ENCODE peak calls at places on chromosomes 3 and 15, in six cellular contexts. J is HepG2, K is GM12892, A is H1, B is K562, W is GM12878. L is an unnamed sample.
A peak's percentile ranks its signal among the peaks of the same experiment; 100 is the strongest.

GRCh38 chr15:73745073-73745472 is 8.1 kb downstream of the INSYN1 start:
- DNase-seq in A (no peak), K (no peak), B (no peak), W (no peak), J (no peak), L (no peak)

GRCh38 chr3:20742903-20743302 is 556.9 kb upstream of the SGO1 start:
- DNase-seq in J (no peak), A (no peak), W (no peak), K (no peak), B (no peak), L (no peak)

GRCh38 chr3:30461311-30461710 is 145.1 kb upstream of the TGFBR2 start:
- DNase-seq in K (no peak), J (no peak), W (no peak), A (no peak), B (no peak), L (no peak)

GRCh38 chr3:89373459-89373858 is 266.0 kb downstream of the EPHA3 start:
- DNase-seq in A (no peak), K (no peak), J (no peak), W (no peak), B (no peak), L (no peak)

GRCh38 chr15:81894069-81894468 is 151.7 kb downstream of the MEX3B start:
- DNase-seq in A (no peak), K (no peak), J (no peak), B (no peak), W (no peak), L (no peak)

GRCh38 chr3:196537319-196537984 is 22.3 kb upstream of the SMCO1 start:
- DNase-seq in J (no peak), W (no peak), K (peak; percentile 21), A (no peak), B (peak; percentile 32), L (no peak)

GRCh38 chr3:16253601-16254000 is 11.1 kb downstream of the DPH3 start:
- DNase-seq in W (no peak), K (no peak), B (no peak), J (no peak), A (no peak), L (no peak)

GRCh38 chr3:150254199-150254786 is 153.8 kb upstream of the TSC22D2 start:
- DNase-seq in B (no peak), K (no peak), J (no peak), W (no peak), A (no peak), L (no peak)

GRCh38 chr3:170038434-170039110 is 777 bp downstream of the GPR160 start:
- DNase-seq in J (no peak), W (no peak), B (no peak), K (peak; percentile 29), A (peak; percentile 36), L (peak; percentile 28)

GRCh38 chr3:45118615-45119062 is 27.5 kb downstream of the CDCP1 start:
- DNase-seq in A (no peak), J (no peak), B (no peak), K (no peak), W (no peak), L (no peak)

GRCh38 chr15:74229686-74230085 is 6.4 kb upstream of the CCDC33 start:
- DNase-seq in J (no peak), W (no peak), B (no peak), A (no peak), K (no peak), L (no peak)

GRCh38 chr3:46416134-46417119 is 9.4 kb downstream of the CCRL2 start:
- DNase-seq in J (no peak), W (no peak), A (no peak), K (no peak), B (peak; percentile 41), L (no peak)

GRCh38 chr3:115932807-115933206 is 309.5 kb downstream of the GAP43 start:
- DNase-seq in A (no peak), K (no peak), J (no peak), B (no peak), W (no peak), L (no peak)

GRCh38 chr3:65995030-65995429 is 43.7 kb downstream of the MAGI1 start:
- DNase-seq in W (no peak), J (no peak), A (no peak), B (no peak), K (no peak), L (no peak)

GRCh38 chr3:127781411-127782001 is 40.8 kb downstream of the MGLL start:
- DNase-seq in B (no peak), K (no peak), A (no peak), W (no peak), J (no peak), L (no peak)

GRCh38 chr3:180161770-180162169 is 125.0 kb upstream of the PEX5L start:
- DNase-seq in K (no peak), A (no peak), B (no peak), W (no peak), J (no peak), L (no peak)

DNA sequence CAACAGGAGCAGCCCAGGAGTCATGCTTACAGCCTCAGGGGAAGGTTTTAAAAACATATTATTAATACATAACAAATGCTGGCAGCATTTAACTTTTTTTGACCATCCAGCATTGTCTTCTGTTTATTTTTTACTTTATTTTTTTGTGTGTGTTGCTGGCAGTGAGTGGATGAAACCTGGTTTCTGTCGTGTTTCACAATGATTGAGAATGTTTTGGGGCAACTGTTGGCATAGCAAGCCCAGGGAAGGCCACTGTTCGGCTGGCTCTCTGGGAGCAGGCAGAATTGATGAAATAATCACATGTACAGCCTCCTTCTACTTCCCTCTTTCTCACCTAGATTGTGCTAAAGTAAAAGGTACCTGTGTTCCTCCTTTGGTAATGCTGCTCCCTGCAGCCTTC is 190.2 kb downstream of the NR1D2 start:
- DNase-seq in K (no peak), B (no peak), A (no peak), W (no peak), J (no peak), L (no peak)
- TF ChIP-seq POLR2AphosphoS5 in K (no peak), B (no peak), A (no peak), W (no peak), J (no peak), L (no peak)

GRCh38 chr3:52671676-52672075 is 14.0 kb downstream of the PBRM1 start:
- DNase-seq in A (no peak), J (no peak), W (no peak), K (no peak), B (no peak), L (no peak)

GRCh38 chr3:52670621-52671521 is 14.8 kb downstream of the PBRM1 start:
- DNase-seq in J (peak; percentile 32), B (peak; percentile 18), W (peak; percentile 77), A (no peak), K (no peak), L (no peak)
- TF ChIP-seq TAF1 in J (no peak), B (no peak), W (no peak), A (no peak), K (no peak), L (no peak)

GRCh38 chr3:187288176-187288893 is 3.2 kb downstream of the MASP1 start:
- DNase-seq in A (no peak), B (no peak), J (no peak), K (no peak), W (no peak), L (no peak)

GRCh38 chr3:187290561-187290960 is 976 bp downstream of the MASP1 start:
- DNase-seq in B (no peak), J (no peak), A (no peak), W (no peak), K (no peak), L (no peak)

GRCh38 chr3:187287231-187287630 is 4.3 kb downstream of the MASP1 start:
- DNase-seq in W (no peak), B (no peak), J (no peak), K (no peak), A (no peak), L (no peak)

GRCh38 chr3:187291001-187291511 is 481 bp downstream of the MASP1 start:
- DNase-seq in B (no peak), K (no peak), W (no peak), A (no peak), J (no peak), L (no peak)

DNA sequence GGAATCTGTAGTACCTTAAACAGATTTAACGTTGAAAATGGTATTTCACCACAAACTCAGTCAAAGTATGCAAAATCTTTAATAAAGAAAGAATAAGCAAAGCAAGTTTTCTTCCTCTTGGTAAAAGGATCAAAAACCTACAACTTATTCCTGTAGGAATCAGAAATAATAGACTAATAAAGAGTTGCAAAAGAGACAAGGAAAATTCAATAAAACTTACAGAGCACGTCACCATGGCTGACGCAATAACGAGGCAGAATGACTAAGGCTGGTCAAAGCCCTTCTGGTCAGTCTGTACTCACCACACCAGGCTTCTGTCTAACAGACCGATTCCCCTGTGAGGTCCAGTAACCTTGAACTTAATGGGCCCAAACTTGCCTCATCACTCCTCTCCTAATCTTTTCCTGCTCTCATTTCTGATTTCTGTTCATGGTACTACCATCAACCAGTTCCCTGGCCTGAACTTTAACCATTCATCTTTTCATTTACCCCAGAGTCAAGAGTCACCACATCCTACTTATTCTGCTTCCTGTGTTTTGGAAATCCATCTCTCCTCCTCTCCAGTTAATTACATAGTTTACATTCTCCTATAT is 5.0 kb downstream of the MASP1 start:
- DNase-seq in K (no peak), J (peak; percentile 70), W (no peak), B (no peak), A (no peak), L (no peak)
- TF ChIP-seq POLR2A in K (no peak), J (peak; percentile 7), W (no peak), B (no peak), A (no peak), L (no peak)

GRCh38 chr15:31235298-31236183 is 91.1 kb upstream of the KLF13 start:
- DNase-seq in A (no peak), B (no peak), W (no peak), J (no peak), K (no peak), L (no peak)

GRCh38 chr15:31234815-31235214 is 91.8 kb upstream of the KLF13 start:
- DNase-seq in W (no peak), K (no peak), J (no peak), B (no peak), A (no peak), L (no peak)

GRCh38 chr15:31238369-31238768 is 88.3 kb upstream of the KLF13 start:
- DNase-seq in W (no peak), K (no peak), A (no peak), B (no peak), J (no peak), L (no peak)

GRCh38 chr15:31237042-31237324 is 89.7 kb upstream of the KLF13 start:
- DNase-seq in B (no peak), K (no peak), J (no peak), A (no peak), W (no peak), L (no peak)

DNA sequence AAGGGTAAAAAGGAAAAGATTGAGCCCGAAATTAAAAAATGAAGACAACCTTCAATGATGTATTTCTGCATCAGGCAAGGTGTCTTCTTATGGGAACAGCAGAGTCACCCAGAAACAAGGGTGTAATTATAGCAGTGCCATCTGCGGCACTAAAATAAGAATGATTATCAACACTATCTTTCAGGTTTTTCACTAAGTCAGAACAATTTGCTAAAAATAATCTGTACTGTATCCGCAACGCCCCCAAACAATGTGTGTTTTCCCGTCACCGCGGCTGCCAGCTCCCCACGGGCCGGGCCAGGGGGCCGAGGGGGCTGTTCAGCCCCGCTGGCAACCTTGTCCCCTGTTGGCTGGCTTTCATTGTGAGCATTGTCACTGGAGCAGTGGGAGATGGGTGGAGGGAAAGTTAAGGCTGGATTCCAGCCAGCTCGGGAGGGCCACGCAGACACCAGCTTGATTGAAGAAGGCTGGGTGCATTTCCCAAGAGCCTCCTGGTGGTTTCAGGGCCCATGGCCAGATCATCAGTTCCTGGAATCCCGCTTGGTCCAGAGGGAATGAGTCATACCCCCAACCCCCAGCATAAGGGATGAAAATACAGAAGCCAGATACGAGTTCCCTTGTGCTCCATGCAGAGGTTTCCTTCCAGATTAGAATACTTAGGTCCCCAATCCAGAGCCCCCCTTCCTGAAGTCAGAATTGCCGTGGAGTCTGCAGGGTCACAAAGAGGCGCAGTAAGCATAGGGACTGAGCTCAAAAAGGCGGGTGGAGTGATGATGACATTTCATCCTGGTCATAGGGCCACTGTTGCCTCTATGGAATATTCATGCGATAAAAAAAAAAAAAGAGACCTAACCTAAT is 90.2 kb upstream of the KLF13 start:
- DNase-seq in J (peak; percentile 64), A (no peak), B (peak; percentile 50), K (no peak), W (no peak), L (no peak)
- TF ChIP-seq POLR2AphosphoS5 in J (no peak), A (no peak), B (no peak), K (no peak), W (no peak), L (no peak)

L was measured in GM12891.